ENCODE peak calls at places on chromosomes 16 and 17, in six cellular contexts. G is neural crest cell, U is tibial nerve, N is OCI-LY7, A is GM13976, O is cardiac muscle cell. F is an unnamed sample.

GRCh38 chr17:1275962-1276736 is 3.3 kb upstream of the TRARG1 start:
- DNase-seq in O (peak; percentile 59), U (peak; percentile 72), N (peak; percentile 69), A (peak; percentile 86), G (peak; percentile 84), F (peak; percentile 47)

GRCh38 chr17:30926516-30926915 is 4.8 kb downstream of the ADAP2 start:
- DNase-seq in O (no peak), N (no peak), U (no peak), G (no peak), A (peak; percentile 50), F (no peak)

GRCh38 chr16:88558457-88559442 is 11.5 kb upstream of the ZC3H18 start:
- DNase-seq in N (peak; percentile 65), O (peak; percentile 88), A (no peak), G (no peak), U (peak; percentile 38), F (no peak)

GRCh38 chr16:57529324-57530103 is 6.9 kb downstream of the CCDC102A start:
- DNase-seq in G (no peak), U (no peak), N (no peak), O (no peak), A (no peak), F (no peak)

GRCh38 chr16:17657037-17657436 is 186.3 kb upstream of the XYLT1 start:
- DNase-seq in O (no peak), N (no peak), A (no peak), G (no peak), U (no peak), F (no peak)

GRCh38 chr17:46020023-46020735 is 21.1 kb downstream of the STH start:
- DNase-seq in A (peak; percentile 62), U (no peak), O (no peak), N (no peak), G (no peak), F (no peak)

GRCh38 chr17:31394544-31394943 is 3.1 kb downstream of the RAB11FIP4 start:
- DNase-seq in G (peak; percentile 76), O (peak; percentile 85), N (peak; percentile 48), A (peak; percentile 73), U (peak; percentile 55), F (peak; percentile 77)

GRCh38 chr17:6548578-6549330 is 7.6 kb downstream of the PITPNM3 start:
- DNase-seq in O (no peak), G (no peak), A (peak; percentile 61), N (peak; percentile 47), U (no peak), F (no peak)

GRCh38 chr17:59149051-59149450 is 5.9 kb downstream of the SKA2 start:
- DNase-seq in G (no peak), O (no peak), U (no peak), A (no peak), N (no peak), F (no peak)

GRCh38 chr17:81040791-81041337 is 5.9 kb downstream of the BAIAP2 start:
- DNase-seq in O (no peak), A (peak; percentile 73), U (no peak), G (no peak), N (peak; percentile 52), F (no peak)

GRCh38 chr17:63369233-63369632 is 76.9 kb downstream of the CYB561 start:
- DNase-seq in G (no peak), A (no peak), U (no peak), N (no peak), O (peak; percentile 57), F (no peak)

GRCh38 chr17:39979865-39980401 is 674 bp upstream of the PSMD3 start:
- DNase-seq in G (no peak), N (peak; percentile 59), U (no peak), A (no peak), O (peak; percentile 48), F (no peak)

GRCh38 chr16:66081967-66082366 is 284.5 kb upstream of the CDH5 start:
- DNase-seq in O (peak; percentile 29), U (no peak), G (no peak), N (no peak), A (no peak), F (no peak)

GRCh38 chr17:80261159-80261894 is 675 bp downstream of the RNF213 start:
- DNase-seq in U (peak; percentile 64), O (peak; percentile 64), G (peak; percentile 59), N (peak; percentile 82), A (no peak), F (peak; percentile 58)

GRCh38 chr17:82495844-82496528 is 23.5 kb upstream of the FOXK2 start:
- DNase-seq in G (no peak), O (no peak), N (no peak), A (no peak), U (no peak), F (no peak)

GRCh38 chr17:67582632-67583230 is 135.0 kb upstream of the NOL11 start:
- DNase-seq in A (no peak), G (no peak), N (no peak), O (no peak), U (no peak), F (no peak)

GRCh38 chr17:42514867-42515266 is 21.2 kb upstream of the NAGLU start:
- DNase-seq in O (no peak), G (no peak), U (no peak), N (no peak), A (no peak), F (no peak)

GRCh38 chr16:68590201-68590994 is 51.3 kb downstream of the ZFP90 start:
- DNase-seq in A (peak; percentile 81), G (peak; percentile 83), N (peak; percentile 34), O (peak; percentile 77), U (no peak), F (peak; percentile 60)

GRCh38 chr16:68596266-68596665 is 48.8 kb upstream of the CDH3 start:
- DNase-seq in O (peak; percentile 8), U (no peak), G (no peak), N (no peak), A (no peak), F (no peak)

GRCh38 chr16:68592466-68593337 is 52.4 kb upstream of the CDH3 start:
- DNase-seq in O (peak; percentile 27), G (no peak), U (no peak), A (no peak), N (peak; percentile 41), F (no peak)
- TF ChIP-seq CTCF in O (peak; percentile 24), G (peak; percentile 51), U (no peak), A (no peak), N (peak; percentile 69), F (no peak)

GRCh38 chr17:74748529-74749261 is at the start of gene NHERF1:
- DNase-seq in G (peak; percentile 91), N (peak; percentile 99), U (peak; percentile 89), A (peak; percentile 99), O (peak; percentile 94), F (peak; percentile 88)
- TF ChIP-seq CTCF in G (peak; percentile 56), N (peak; percentile 70), U (no peak), A (no peak), O (no peak), F (peak; percentile 26)

GRCh38 chr17:70544307-70544706 is 375.0 kb downstream of the KCNJ2 start:
- DNase-seq in N (no peak), O (no peak), U (no peak), A (no peak), G (no peak), F (no peak)
- TF ChIP-seq CTCF in N (no peak), O (no peak), U (no peak), A (no peak), G (no peak), F (no peak)

DNA sequence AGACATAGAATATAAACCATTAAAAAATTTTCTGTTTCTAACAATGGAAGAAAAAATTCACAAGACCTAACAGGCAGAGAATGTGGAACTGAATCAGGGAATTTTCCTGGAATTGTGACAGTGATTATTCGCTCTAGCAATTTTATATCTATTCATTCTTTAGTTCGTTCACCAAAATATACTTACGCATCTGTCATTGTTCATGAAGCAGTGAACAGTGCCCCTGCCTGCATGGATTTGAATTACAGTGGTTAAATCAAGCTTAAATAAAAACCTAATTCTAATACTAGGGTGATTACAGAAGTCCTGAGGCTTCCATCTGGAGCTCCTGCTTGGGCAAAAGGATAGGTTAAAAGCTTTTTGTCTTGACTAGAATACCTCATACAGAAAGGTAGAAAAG is 48.6 kb downstream of the ABCA8 start:
- DNase-seq in A (no peak), G (no peak), N (peak; percentile 19), O (peak; percentile 55), U (no peak), F (no peak)
- TF ChIP-seq CTCF in A (no peak), G (peak; percentile 61), N (peak; percentile 76), O (peak; percentile 53), U (peak; percentile 37), F (peak; percentile 48)